ENCODE peak calls at places on chromosome 21, in seven cellular contexts. A is CD8-positive, alpha-beta T cell; E is naive thymus-derived CD4-positive, alpha-beta T cell; F is left lung; R is H9; U is CD4-positive, CD25-positive, alpha-beta regulatory T cell; V is lower lobe of right lung. D is an unnamed sample. For H3K4me1, the result is how much of the 10 kb centered on the place peaks cover.

GRCh38 chr21:32463889-32464300 is 51.4 kb downstream of the EVA1C start:
- DNase-seq in A (no peak), E (no peak), F (no peak), R (no peak), U (no peak), V (no peak), D (no peak)

GRCh38 chr21:30718239-30718909 is at the start of gene KRTAP21-3:
- DNase-seq in A (no peak), E (no peak), F (no peak), R (no peak), U (no peak), V (no peak), D (no peak)

GRCh38 chr21:24729568-24729967 is 877.7 kb downstream of the MRPL39 start:
- DNase-seq in A (no peak), E (no peak), F (no peak), R (no peak), U (no peak), V (no peak), D (no peak)

GRCh38 chr21:37045139-37045538 is 27.7 kb downstream of the PIGP start:
- DNase-seq in A (peak), E (no peak), F (no peak), R (no peak), U (no peak), V (no peak), D (no peak)

GRCh38 chr21:29887313-29888009 is 52.3 kb downstream of the GRIK1 start:
- DNase-seq in A (no peak), E (no peak), F (no peak), R (no peak), U (no peak), V (no peak), D (no peak)

GRCh38 chr21:33033961-33034413 is 8.3 kb downstream of the OLIG2 start:
- DNase-seq in A (no peak), E (no peak), F (no peak), R (no peak), U (no peak), V (no peak), D (no peak)

GRCh38 chr21:39381009-39381408 is 32.1 kb upstream of the HMGN1 start:
- DNase-seq in A (no peak), E (no peak), F (no peak), R (no peak), U (no peak), V (no peak), D (no peak)

GRCh38 chr21:14771587-14771986 is 225.5 kb upstream of the SAMSN1 start:
- DNase-seq in A (no peak), E (no peak), F (no peak), R (no peak), U (no peak), V (no peak), D (no peak)

GRCh38 chr21:31347435-31348032 is 3.5 kb upstream of the TIAM1 start:
- DNase-seq in A (no peak), E (no peak), F (no peak), R (no peak), U (no peak), V (no peak), D (no peak)

GRCh38 chr21:45971487-45972352 is 9.8 kb upstream of the COL6A1 start:
- DNase-seq in A (no peak), E (no peak), F (no peak), R (no peak), U (no peak), V (peak), D (peak)

GRCh38 chr21:46067505-46068201 is 30.3 kb upstream of the COL6A2 start:
- DNase-seq in A (peak), E (peak), F (no peak), R (peak), U (no peak), V (peak), D (peak)

GRCh38 chr21:31308584-31308983 is 35.5 kb downstream of the TIAM1 start:
- DNase-seq in A (no peak), E (no peak), F (no peak), R (no peak), U (no peak), V (no peak), D (no peak)

GRCh38 chr21:21384977-21385376 is 386.8 kb downstream of the NCAM2 start:
- DNase-seq in A (no peak), E (no peak), F (no peak), R (no peak), U (no peak), V (no peak), D (no peak)

GRCh38 chr21:22200378-22201092 is 1202.3 kb downstream of the NCAM2 start:
- DNase-seq in A (no peak), E (no peak), F (no peak), R (no peak), U (no peak), V (no peak), D (no peak)

GRCh38 chr21:17679002-17679600 is 66.4 kb upstream of the BTG3 start:
- DNase-seq in A (no peak), E (peak), F (no peak), R (no peak), U (peak), V (no peak), D (no peak)

GRCh38 chr21:32545948-32546441 is 39.3 kb downstream of the TCP10L start:
- DNase-seq in A (no peak), E (no peak), F (no peak), R (no peak), U (no peak), V (no peak), D (no peak)

GRCh38 chr21:36908260-36908908 is 58.1 kb downstream of the HLCS start:
- DNase-seq in A (no peak), E (no peak), F (no peak), R (no peak), U (no peak), V (no peak), D (no peak)

GRCh38 chr21:16568661-16569060 is 838.9 kb downstream of the USP25 start:
- DNase-seq in A (no peak), E (no peak), F (no peak), R (no peak), U (no peak), V (no peak), D (no peak)

GRCh38 chr21:36696640-36697472 is 2.1 kb upstream of the SIM2 start:
- DNase-seq in A (no peak), E (no peak), F (no peak), R (peak), U (no peak), V (no peak), D (no peak)

GRCh38 chr21:27219068-27219467 is 252.2 kb upstream of the ADAMTS5 start:
- DNase-seq in A (no peak), E (no peak), F (no peak), R (no peak), U (no peak), V (no peak), D (no peak)

GRCh38 chr21:16496594-16496993 is 766.8 kb downstream of the USP25 start:
- DNase-seq in A (no peak), E (no peak), F (no peak), R (no peak), U (no peak), V (no peak), D (no peak)

GRCh38 chr21:44706026-44706705 is 5.2 kb downstream of the TSPEAR start:
- DNase-seq in A (peak), E (no peak), F (no peak), R (no peak), U (no peak), V (no peak), D (no peak)
- H3K4me1 ChIP-seq in A (under half), E (under half), F (under half), R (under half), U (under half), V (under half), D (under half)

DNA sequence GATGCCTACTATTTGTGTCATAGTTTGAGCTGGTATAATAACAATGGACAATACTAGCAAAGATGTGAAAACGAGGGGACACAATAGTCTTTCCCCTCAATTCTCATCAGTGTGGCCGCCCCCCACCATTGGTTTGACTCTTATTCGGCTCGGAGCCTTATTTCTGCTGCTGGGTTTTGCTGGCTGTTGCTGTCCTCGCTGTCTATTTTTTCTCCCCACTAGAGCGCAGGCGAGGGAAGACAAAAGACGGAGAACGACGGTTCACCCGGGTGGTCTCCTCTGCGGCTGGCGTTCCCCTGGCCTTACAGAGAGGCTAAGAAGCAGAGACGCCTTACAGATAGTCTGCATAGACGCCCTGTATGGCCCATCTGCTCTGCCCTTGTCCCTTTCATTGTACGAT is 19.4 kb downstream of the CLIC6 start:
- DNase-seq in A (no peak), E (no peak), F (no peak), R (no peak), U (no peak), V (no peak), D (peak)
- H3K4me1 ChIP-seq in A (under half), E (under half), F (under half), R (under half), U (under half), V (under half), D (under half)

DNA sequence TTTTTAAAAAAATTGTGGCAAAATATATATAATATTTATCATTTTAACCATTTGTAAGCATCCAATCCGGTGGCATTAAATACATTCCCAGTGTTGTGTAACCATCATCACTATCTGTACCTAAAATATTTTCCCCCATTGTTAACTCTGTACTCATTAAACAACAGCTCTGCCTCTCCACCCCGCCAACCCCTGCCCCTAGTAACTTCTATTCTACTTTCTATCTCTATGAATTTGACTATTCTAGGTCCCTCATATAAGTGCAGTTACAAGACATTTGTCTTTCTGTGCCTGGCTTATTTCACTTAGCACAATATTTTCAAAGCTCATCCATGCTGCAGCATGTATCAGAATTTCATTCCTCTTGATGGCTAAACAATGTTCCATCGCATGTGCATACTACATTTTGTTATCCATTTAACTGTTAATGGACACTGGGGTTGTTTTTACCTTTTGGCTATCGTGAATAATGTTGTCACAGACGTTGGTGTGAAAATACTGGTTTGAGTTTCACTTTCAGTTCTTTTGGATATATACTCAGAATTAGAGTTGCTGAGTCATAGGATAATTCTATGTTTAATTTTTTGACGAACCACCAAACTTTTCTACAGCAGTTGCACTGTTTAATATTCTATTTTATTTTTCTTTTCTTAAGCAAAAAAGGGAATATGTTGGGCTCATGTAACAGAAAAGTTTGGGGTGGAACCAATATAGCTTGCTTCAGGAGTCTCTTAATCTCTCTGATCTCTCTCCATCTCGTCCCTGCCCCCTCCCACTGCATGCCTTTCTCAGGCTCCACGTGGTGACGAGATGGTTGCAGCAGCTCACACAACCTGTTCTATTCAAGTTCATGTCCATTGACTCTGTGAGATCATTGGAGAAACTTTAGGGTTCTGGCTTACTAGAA is 25.2 kb upstream of the RCAN1 start:
- DNase-seq in A (no peak), E (no peak), F (no peak), R (no peak), U (no peak), V (no peak), D (no peak)
- H3K4me1 ChIP-seq in A (under half), E (under half), F (under half), R (under half), U (under half), V (under half), D (under half)

GRCh38 chr21:42229676-42230075 is 10.7 kb downstream of the ABCG1 start:
- DNase-seq in A (no peak), E (no peak), F (no peak), R (no peak), U (no peak), V (peak), D (no peak)
- H3K4me1 ChIP-seq in A (half or more), E (half or more), F (under half), R (under half), U (half or more), V (half or more), D (half or more)

D was measured in psoas muscle.